ENCODE peak calls at places on chromosome 6, in five cellular contexts. N is A172, J is HTR-8/SVneo, C is cardiac muscle cell, G is GM10248. R is an unnamed sample.

GRCh38 chr6:31075528-31075927 is 36.8 kb downstream of the C6orf15 start:
- DNase-seq in J (no peak), N (peak; percentile 8), G (no peak), C (peak; percentile 42), R (no peak)

GRCh38 chr6:157688960-157689599 is 134.0 kb upstream of the SNX9 start:
- DNase-seq in C (peak; percentile 51), J (no peak), G (no peak), N (no peak), R (no peak)

GRCh38 chr6:20846602-20847028 is 312.4 kb downstream of the CDKAL1 start:
- DNase-seq in G (peak; percentile 18), N (peak; percentile 54), J (peak; percentile 12), C (peak; percentile 57), R (peak; percentile 65)

GRCh38 chr6:112231609-112232060 is 22.7 kb downstream of the LAMA4 start:
- DNase-seq in G (no peak), N (peak; percentile 82), C (peak; percentile 56), J (no peak), R (no peak)

GRCh38 chr6:83365931-83366330 is 64.9 kb downstream of the ME1 start:
- DNase-seq in J (no peak), N (no peak), C (peak; percentile 74), G (no peak), R (no peak)

GRCh38 chr6:1162367-1163275 is 149.3 kb upstream of the FOXQ1 start:
- DNase-seq in G (no peak), N (peak; percentile 37), C (peak; percentile 6), J (no peak), R (no peak)

GRCh38 chr6:118284736-118285360 is 263.2 kb upstream of the PLN start:
- DNase-seq in G (no peak), C (peak; percentile 44), J (no peak), N (no peak), R (no peak)

GRCh38 chr6:135722679-135723078 is 128.8 kb upstream of the PDE7B start:
- DNase-seq in J (peak; percentile 27), G (peak; percentile 7), C (peak; percentile 71), N (peak; percentile 86), R (no peak)

GRCh38 chr6:133895573-133896343 is 6.8 kb downstream of the TCF21 start:
- DNase-seq in G (no peak), C (peak; percentile 57), J (no peak), N (no peak), R (no peak)

GRCh38 chr6:166736606-166737005 is 109.6 kb upstream of the RPS6KA2 start:
- DNase-seq in G (no peak), C (peak; percentile 49), N (peak; percentile 96), J (peak; percentile 30), R (no peak)

GRCh38 chr6:156731436-156731835 is 45.7 kb upstream of the ARID1B start:
- DNase-seq in N (peak; percentile 51), C (peak; percentile 21), J (no peak), G (no peak), R (no peak)

R was measured in erythroblast.